ENCODE peak calls at places on chromosomes 16 and 17, in nine cellular contexts. One of them, this sample, is unnamed.

GRCh38 chr17:67200727-67201301 is 44.2 kb downstream of the HELZ start:
- DNase-seq in RWPE1: peak; percentile 43
- DNase-seq in spleen: no peak
- DNase-seq in fibroblast of pulmonary artery: peak; percentile 23
- DNase-seq in choroid plexus epithelial cell: peak; percentile 35
- DNase-seq in AG04450: no peak
- DNase-seq in GM12878: no peak
- DNase-seq in type B pancreatic cell: no peak
- DNase-seq in left lung: no peak
- DNase-seq in this sample: no peak

GRCh38 chr16:10552998-10553491 is 27.4 kb downstream of the EMP2 start:
- DNase-seq in RWPE1: no peak
- DNase-seq in spleen: peak; percentile 86
- DNase-seq in fibroblast of pulmonary artery: no peak
- DNase-seq in choroid plexus epithelial cell: no peak
- DNase-seq in AG04450: no peak
- DNase-seq in GM12878: peak; percentile 49
- DNase-seq in type B pancreatic cell: no peak
- DNase-seq in left lung: no peak
- DNase-seq in this sample: peak; percentile 90

GRCh38 chr16:21608647-21609328 is 9.4 kb downstream of the METTL9 start:
- DNase-seq in RWPE1: no peak
- DNase-seq in spleen: no peak
- DNase-seq in fibroblast of pulmonary artery: peak; percentile 11
- DNase-seq in choroid plexus epithelial cell: peak; percentile 61
- DNase-seq in AG04450: no peak
- DNase-seq in GM12878: no peak
- DNase-seq in type B pancreatic cell: peak; percentile 4
- DNase-seq in left lung: no peak
- DNase-seq in this sample: no peak

GRCh38 chr17:41307647-41308046 is 1.5 kb downstream of the KRTAP16-1 start:
- DNase-seq in RWPE1: no peak
- DNase-seq in spleen: peak; percentile 89
- DNase-seq in fibroblast of pulmonary artery: no peak
- DNase-seq in choroid plexus epithelial cell: peak; percentile 55
- DNase-seq in AG04450: no peak
- DNase-seq in GM12878: no peak
- DNase-seq in type B pancreatic cell: no peak
- DNase-seq in left lung: peak; percentile 88
- DNase-seq in this sample: no peak

GRCh38 chr17:77001487-77001886 is 133.3 kb downstream of the MGAT5B start:
- DNase-seq in RWPE1: no peak
- DNase-seq in spleen: no peak
- DNase-seq in fibroblast of pulmonary artery: no peak
- DNase-seq in choroid plexus epithelial cell: no peak
- DNase-seq in AG04450: no peak
- DNase-seq in GM12878: no peak
- DNase-seq in type B pancreatic cell: no peak
- DNase-seq in left lung: no peak
- DNase-seq in this sample: no peak

GRCh38 chr17:19583871-19584270 is 50.2 kb downstream of the SLC47A1 start:
- DNase-seq in RWPE1: no peak
- DNase-seq in spleen: no peak
- DNase-seq in fibroblast of pulmonary artery: no peak
- DNase-seq in choroid plexus epithelial cell: no peak
- DNase-seq in AG04450: no peak
- DNase-seq in GM12878: no peak
- DNase-seq in type B pancreatic cell: no peak
- DNase-seq in left lung: no peak
- DNase-seq in this sample: no peak

GRCh38 chr16:3488801-3489200 is 6.5 kb downstream of the C16orf90 start:
- DNase-seq in RWPE1: no peak
- DNase-seq in spleen: no peak
- DNase-seq in fibroblast of pulmonary artery: no peak
- DNase-seq in choroid plexus epithelial cell: no peak
- DNase-seq in AG04450: no peak
- DNase-seq in GM12878: no peak
- DNase-seq in type B pancreatic cell: no peak
- DNase-seq in left lung: no peak
- DNase-seq in this sample: no peak

GRCh38 chr17:44464037-44464436 is 39.2 kb downstream of the GPATCH8 start:
- DNase-seq in RWPE1: no peak
- DNase-seq in spleen: no peak
- DNase-seq in fibroblast of pulmonary artery: peak; percentile 13
- DNase-seq in choroid plexus epithelial cell: peak; percentile 55
- DNase-seq in AG04450: no peak
- DNase-seq in GM12878: no peak
- DNase-seq in type B pancreatic cell: no peak
- DNase-seq in left lung: no peak
- DNase-seq in this sample: no peak

GRCh38 chr16:4090476-4090875 is 25.8 kb downstream of the ADCY9 start:
- DNase-seq in RWPE1: no peak
- DNase-seq in spleen: no peak
- DNase-seq in fibroblast of pulmonary artery: peak; percentile 27
- DNase-seq in choroid plexus epithelial cell: no peak
- DNase-seq in AG04450: no peak
- DNase-seq in GM12878: no peak
- DNase-seq in type B pancreatic cell: no peak
- DNase-seq in left lung: no peak
- DNase-seq in this sample: no peak

GRCh38 chr17:77253611-77254051 is 112.9 kb downstream of the SEC14L1 start:
- DNase-seq in RWPE1: no peak
- DNase-seq in spleen: no peak
- DNase-seq in fibroblast of pulmonary artery: peak; percentile 24
- DNase-seq in choroid plexus epithelial cell: peak; percentile 40
- DNase-seq in AG04450: peak; percentile 44
- DNase-seq in GM12878: no peak
- DNase-seq in type B pancreatic cell: no peak
- DNase-seq in left lung: no peak
- DNase-seq in this sample: no peak

GRCh38 chr17:81387235-81388060 is 7.8 kb upstream of the BAHCC1 start:
- DNase-seq in RWPE1: no peak
- DNase-seq in spleen: no peak
- DNase-seq in fibroblast of pulmonary artery: peak; percentile 63
- DNase-seq in choroid plexus epithelial cell: peak; percentile 38
- DNase-seq in AG04450: no peak
- DNase-seq in GM12878: no peak
- DNase-seq in type B pancreatic cell: no peak
- DNase-seq in left lung: no peak
- DNase-seq in this sample: peak; percentile 79

GRCh38 chr17:4040784-4041183 is 76.5 kb upstream of the ATP2A3 start:
- DNase-seq in RWPE1: no peak
- DNase-seq in spleen: no peak
- DNase-seq in fibroblast of pulmonary artery: no peak
- DNase-seq in choroid plexus epithelial cell: no peak
- DNase-seq in AG04450: no peak
- DNase-seq in GM12878: no peak
- DNase-seq in type B pancreatic cell: no peak
- DNase-seq in left lung: no peak
- DNase-seq in this sample: no peak

GRCh38 chr17:48037036-48037881 is at the start of gene COPZ2:
- DNase-seq in RWPE1: no peak
- DNase-seq in spleen: peak; percentile 91
- DNase-seq in fibroblast of pulmonary artery: peak; percentile 49
- DNase-seq in choroid plexus epithelial cell: peak; percentile 58
- DNase-seq in AG04450: no peak
- DNase-seq in GM12878: no peak
- DNase-seq in type B pancreatic cell: no peak
- DNase-seq in left lung: peak; percentile 87
- DNase-seq in this sample: peak; percentile 63

GRCh38 chr16:35210681-35211433 is 1751.4 kb downstream of the TP53TG3F start:
- DNase-seq in RWPE1: no peak
- DNase-seq in spleen: no peak
- DNase-seq in fibroblast of pulmonary artery: no peak
- DNase-seq in choroid plexus epithelial cell: no peak
- DNase-seq in AG04450: no peak
- DNase-seq in GM12878: no peak
- DNase-seq in type B pancreatic cell: no peak
- DNase-seq in left lung: no peak
- DNase-seq in this sample: no peak

GRCh38 chr17:2058521-2059124 is 3.7 kb downstream of the HIC1 start:
- DNase-seq in RWPE1: no peak
- DNase-seq in spleen: peak; percentile 96
- DNase-seq in fibroblast of pulmonary artery: peak; percentile 91
- DNase-seq in choroid plexus epithelial cell: peak; percentile 91
- DNase-seq in AG04450: no peak
- DNase-seq in GM12878: no peak
- DNase-seq in type B pancreatic cell: no peak
- DNase-seq in left lung: peak; percentile 98
- DNase-seq in this sample: peak; percentile 78

GRCh38 chr17:28725166-28725659 is 820 bp downstream of the TLCD1 start:
- DNase-seq in RWPE1: no peak
- DNase-seq in spleen: no peak
- DNase-seq in fibroblast of pulmonary artery: peak; percentile 48
- DNase-seq in choroid plexus epithelial cell: peak; percentile 58
- DNase-seq in AG04450: no peak
- DNase-seq in GM12878: no peak
- DNase-seq in type B pancreatic cell: no peak
- DNase-seq in left lung: peak; percentile 28
- DNase-seq in this sample: no peak

GRCh38 chr17:42548070-42548837 is 4.5 kb upstream of the HSD17B1 start:
- DNase-seq in RWPE1: no peak
- DNase-seq in spleen: peak; percentile 94
- DNase-seq in fibroblast of pulmonary artery: peak; percentile 46
- DNase-seq in choroid plexus epithelial cell: peak; percentile 68
- DNase-seq in AG04450: no peak
- DNase-seq in GM12878: no peak
- DNase-seq in type B pancreatic cell: peak; percentile 87
- DNase-seq in left lung: peak; percentile 91
- DNase-seq in this sample: peak; percentile 93

GRCh38 chr16:13607289-13607688 is 312.7 kb upstream of the ERCC4 start:
- DNase-seq in RWPE1: no peak
- DNase-seq in spleen: no peak
- DNase-seq in fibroblast of pulmonary artery: no peak
- DNase-seq in choroid plexus epithelial cell: no peak
- DNase-seq in AG04450: no peak
- DNase-seq in GM12878: no peak
- DNase-seq in type B pancreatic cell: no peak
- DNase-seq in left lung: no peak
- DNase-seq in this sample: no peak

GRCh38 chr17:46072998-46073397 is 73.9 kb downstream of the STH start:
- DNase-seq in RWPE1: peak; percentile 16
- DNase-seq in spleen: no peak
- DNase-seq in fibroblast of pulmonary artery: peak; percentile 65
- DNase-seq in choroid plexus epithelial cell: peak; percentile 84
- DNase-seq in AG04450: peak; percentile 30
- DNase-seq in GM12878: no peak
- DNase-seq in type B pancreatic cell: no peak
- DNase-seq in left lung: no peak
- DNase-seq in this sample: no peak

GRCh38 chr17:6145946-6146345 is 75.8 kb downstream of the WSCD1 start:
- DNase-seq in RWPE1: no peak
- DNase-seq in spleen: no peak
- DNase-seq in fibroblast of pulmonary artery: no peak
- DNase-seq in choroid plexus epithelial cell: no peak
- DNase-seq in AG04450: no peak
- DNase-seq in GM12878: no peak
- DNase-seq in type B pancreatic cell: no peak
- DNase-seq in left lung: no peak
- DNase-seq in this sample: no peak
- TF ChIP-seq CTCF in RWPE1: no peak
- TF ChIP-seq CTCF in spleen: no peak
- TF ChIP-seq CTCF in fibroblast of pulmonary artery: no peak
- TF ChIP-seq CTCF in choroid plexus epithelial cell: no peak
- TF ChIP-seq CTCF in AG04450: no peak
- TF ChIP-seq CTCF in GM12878: no peak
- TF ChIP-seq CTCF in type B pancreatic cell: no peak
- TF ChIP-seq CTCF in left lung: no peak
- TF ChIP-seq CTCF in this sample: no peak

DNA sequence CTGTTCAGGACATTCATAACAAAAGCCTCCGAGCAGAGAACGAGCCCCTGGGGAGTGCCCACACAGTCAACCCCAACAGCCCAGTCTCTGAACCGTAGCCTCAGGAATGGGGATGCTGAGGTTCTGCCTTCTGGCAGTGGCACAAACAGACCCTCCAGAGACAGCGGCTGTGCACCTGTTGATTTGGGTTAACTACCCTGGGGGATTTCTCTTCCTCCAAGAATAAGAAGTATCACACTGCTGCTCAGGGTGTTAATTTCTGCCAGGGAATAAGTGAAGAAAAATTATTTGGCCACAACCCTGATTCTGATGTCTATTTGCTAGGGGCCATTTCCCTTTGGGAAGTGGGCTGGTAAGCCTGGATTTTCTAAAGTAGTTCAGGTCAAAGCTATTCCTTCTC is 51.0 kb upstream of the PIRT start:
- DNase-seq in RWPE1: no peak
- DNase-seq in spleen: no peak
- DNase-seq in fibroblast of pulmonary artery: no peak
- DNase-seq in choroid plexus epithelial cell: no peak
- DNase-seq in AG04450: no peak
- DNase-seq in GM12878: no peak
- DNase-seq in type B pancreatic cell: no peak
- DNase-seq in left lung: no peak
- DNase-seq in this sample: no peak
- TF ChIP-seq CTCF in RWPE1: no peak
- TF ChIP-seq CTCF in spleen: no peak
- TF ChIP-seq CTCF in fibroblast of pulmonary artery: no peak
- TF ChIP-seq CTCF in choroid plexus epithelial cell: no peak
- TF ChIP-seq CTCF in AG04450: no peak
- TF ChIP-seq CTCF in GM12878: no peak
- TF ChIP-seq CTCF in type B pancreatic cell: no peak
- TF ChIP-seq CTCF in left lung: no peak
- TF ChIP-seq CTCF in this sample: no peak

DNA sequence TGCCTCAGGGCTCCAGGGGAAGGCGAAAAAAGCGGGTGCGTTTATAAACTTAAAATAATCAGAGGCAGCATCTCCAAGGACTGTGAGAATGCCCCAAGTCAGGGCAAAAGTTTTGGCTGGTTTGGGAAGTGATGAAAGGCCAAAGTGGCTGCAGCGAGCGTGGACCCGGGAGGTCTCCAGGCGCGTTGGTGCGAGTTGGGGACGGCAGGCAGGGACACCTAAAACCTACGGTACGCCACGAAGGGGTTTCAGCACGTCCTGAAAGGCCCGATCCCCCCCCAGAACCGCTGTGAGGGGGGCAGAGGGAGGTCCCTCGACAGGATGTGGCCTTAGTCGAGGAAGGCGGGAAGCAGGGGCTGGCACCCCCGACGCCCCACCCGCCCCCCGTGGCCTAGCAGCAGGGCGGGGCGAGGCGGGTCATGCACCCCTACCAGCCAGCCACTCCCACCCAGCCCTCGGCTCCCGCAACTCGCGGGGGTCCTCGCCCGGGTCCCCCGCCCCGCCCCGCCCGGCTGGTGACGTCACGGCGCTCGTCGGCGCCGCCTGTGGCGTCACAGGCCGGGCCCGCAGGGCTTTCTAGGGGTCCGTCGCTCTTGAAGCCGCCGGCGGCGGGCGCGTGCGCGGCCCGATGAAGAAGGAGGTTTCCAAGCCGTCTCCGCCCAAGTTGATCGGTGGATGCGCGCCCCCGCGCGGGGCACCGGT is at the start of gene MYCBPAP:
- DNase-seq in RWPE1: no peak
- DNase-seq in spleen: peak; percentile 93
- DNase-seq in fibroblast of pulmonary artery: peak; percentile 72
- DNase-seq in choroid plexus epithelial cell: peak; percentile 81
- DNase-seq in AG04450: peak; percentile 16
- DNase-seq in GM12878: peak; percentile 28
- DNase-seq in type B pancreatic cell: peak; percentile 85
- DNase-seq in left lung: peak; percentile 95
- DNase-seq in this sample: peak; percentile 87
- TF ChIP-seq CTCF in RWPE1: no peak
- TF ChIP-seq CTCF in spleen: no peak
- TF ChIP-seq CTCF in fibroblast of pulmonary artery: no peak
- TF ChIP-seq CTCF in choroid plexus epithelial cell: no peak
- TF ChIP-seq CTCF in AG04450: peak; percentile 6
- TF ChIP-seq CTCF in GM12878: peak; percentile 48
- TF ChIP-seq CTCF in type B pancreatic cell: no peak
- TF ChIP-seq CTCF in left lung: no peak
- TF ChIP-seq CTCF in this sample: peak; percentile 38

GRCh38 chr16:74726736-74727135 is 26.1 kb upstream of the MLKL start:
- DNase-seq in RWPE1: no peak
- DNase-seq in spleen: no peak
- DNase-seq in fibroblast of pulmonary artery: no peak
- DNase-seq in choroid plexus epithelial cell: peak; percentile 18
- DNase-seq in AG04450: no peak
- DNase-seq in GM12878: no peak
- DNase-seq in type B pancreatic cell: no peak
- DNase-seq in left lung: no peak
- DNase-seq in this sample: no peak
- TF ChIP-seq CTCF in RWPE1: peak; percentile 39
- TF ChIP-seq CTCF in spleen: no peak
- TF ChIP-seq CTCF in fibroblast of pulmonary artery: peak; percentile 46
- TF ChIP-seq CTCF in choroid plexus epithelial cell: peak; percentile 61
- TF ChIP-seq CTCF in AG04450: peak; percentile 55
- TF ChIP-seq CTCF in GM12878: peak; percentile 7
- TF ChIP-seq CTCF in type B pancreatic cell: peak; percentile 72
- TF ChIP-seq CTCF in left lung: peak; percentile 64
- TF ChIP-seq CTCF in this sample: peak; percentile 38